ENCODE peak calls at places on chromosomes 5 and 9, in nine cellular contexts. One of them, this sample, is unnamed.

GRCh38 chr5:123951204-123951977 is 439.4 kb downstream of the CSNK1G3 start:
- DNase-seq in tibial nerve: no peak
- DNase-seq in pancreas: no peak
- DNase-seq in AG09309: peak; percentile 88
- DNase-seq in stimulated activated CD8-positive, alpha-beta memory T cell treated with anti-CD3 and anti-CD28 coated beads, Interleukin-15, amount 100 ng/mL, for 24 hours: no peak
- DNase-seq in left ventricle myocardium inferior: no peak
- DNase-seq in stimulated activated CD4-positive, alpha-beta T cell treated with anti-CD3 and anti-CD28 coated beads, Interleukin-15, amount 100 ng/mL, for 48 hours: no peak
- DNase-seq in activated T-cell treated with anti-CD3 and anti-CD28 coated beads, Interleukin-2, amount 50 U/mL, for 4 hours: no peak
- DNase-seq in effector memory CD4-positive, alpha-beta T cell: no peak
- DNase-seq in this sample: peak; percentile 97

GRCh38 chr9:76374702-76375543 is 19.3 kb downstream of the RFK start:
- DNase-seq in tibial nerve: peak; percentile 78
- DNase-seq in pancreas: peak; percentile 82
- DNase-seq in AG09309: no peak
- DNase-seq in stimulated activated CD8-positive, alpha-beta memory T cell treated with anti-CD3 and anti-CD28 coated beads, Interleukin-15, amount 100 ng/mL, for 24 hours: no peak
- DNase-seq in left ventricle myocardium inferior: peak; percentile 69
- DNase-seq in stimulated activated CD4-positive, alpha-beta T cell treated with anti-CD3 and anti-CD28 coated beads, Interleukin-15, amount 100 ng/mL, for 48 hours: no peak
- DNase-seq in activated T-cell treated with anti-CD3 and anti-CD28 coated beads, Interleukin-2, amount 50 U/mL, for 4 hours: no peak
- DNase-seq in effector memory CD4-positive, alpha-beta T cell: no peak
- DNase-seq in this sample: peak; percentile 61

GRCh38 chr5:80935811-80936385 is 24.3 kb upstream of the RASGRF2 start:
- DNase-seq in tibial nerve: no peak
- DNase-seq in pancreas: no peak
- DNase-seq in AG09309: no peak
- DNase-seq in stimulated activated CD8-positive, alpha-beta memory T cell treated with anti-CD3 and anti-CD28 coated beads, Interleukin-15, amount 100 ng/mL, for 24 hours: no peak
- DNase-seq in left ventricle myocardium inferior: no peak
- DNase-seq in stimulated activated CD4-positive, alpha-beta T cell treated with anti-CD3 and anti-CD28 coated beads, Interleukin-15, amount 100 ng/mL, for 48 hours: no peak
- DNase-seq in activated T-cell treated with anti-CD3 and anti-CD28 coated beads, Interleukin-2, amount 50 U/mL, for 4 hours: no peak
- DNase-seq in effector memory CD4-positive, alpha-beta T cell: no peak
- DNase-seq in this sample: no peak

GRCh38 chr5:1508679-1509290 is 15.0 kb downstream of the LPCAT1 start:
- DNase-seq in tibial nerve: no peak
- DNase-seq in pancreas: peak; percentile 56
- DNase-seq in AG09309: no peak
- DNase-seq in stimulated activated CD8-positive, alpha-beta memory T cell treated with anti-CD3 and anti-CD28 coated beads, Interleukin-15, amount 100 ng/mL, for 24 hours: no peak
- DNase-seq in left ventricle myocardium inferior: peak; percentile 10
- DNase-seq in stimulated activated CD4-positive, alpha-beta T cell treated with anti-CD3 and anti-CD28 coated beads, Interleukin-15, amount 100 ng/mL, for 48 hours: no peak
- DNase-seq in activated T-cell treated with anti-CD3 and anti-CD28 coated beads, Interleukin-2, amount 50 U/mL, for 4 hours: no peak
- DNase-seq in effector memory CD4-positive, alpha-beta T cell: no peak
- DNase-seq in this sample: no peak

GRCh38 chr5:32225445-32225844 is 51.3 kb upstream of the GOLPH3 start:
- DNase-seq in tibial nerve: peak; percentile 60
- DNase-seq in pancreas: no peak
- DNase-seq in AG09309: peak; percentile 44
- DNase-seq in stimulated activated CD8-positive, alpha-beta memory T cell treated with anti-CD3 and anti-CD28 coated beads, Interleukin-15, amount 100 ng/mL, for 24 hours: no peak
- DNase-seq in left ventricle myocardium inferior: no peak
- DNase-seq in stimulated activated CD4-positive, alpha-beta T cell treated with anti-CD3 and anti-CD28 coated beads, Interleukin-15, amount 100 ng/mL, for 48 hours: no peak
- DNase-seq in activated T-cell treated with anti-CD3 and anti-CD28 coated beads, Interleukin-2, amount 50 U/mL, for 4 hours: no peak
- DNase-seq in effector memory CD4-positive, alpha-beta T cell: no peak
- DNase-seq in this sample: peak; percentile 57

GRCh38 chr5:32126691-32127090 is 47.4 kb downstream of the GOLPH3 start:
- DNase-seq in tibial nerve: no peak
- DNase-seq in pancreas: no peak
- DNase-seq in AG09309: no peak
- DNase-seq in stimulated activated CD8-positive, alpha-beta memory T cell treated with anti-CD3 and anti-CD28 coated beads, Interleukin-15, amount 100 ng/mL, for 24 hours: no peak
- DNase-seq in left ventricle myocardium inferior: no peak
- DNase-seq in stimulated activated CD4-positive, alpha-beta T cell treated with anti-CD3 and anti-CD28 coated beads, Interleukin-15, amount 100 ng/mL, for 48 hours: no peak
- DNase-seq in activated T-cell treated with anti-CD3 and anti-CD28 coated beads, Interleukin-2, amount 50 U/mL, for 4 hours: no peak
- DNase-seq in effector memory CD4-positive, alpha-beta T cell: no peak
- DNase-seq in this sample: no peak

GRCh38 chr9:126474786-126475485 is 138.8 kb upstream of the LMX1B start:
- DNase-seq in tibial nerve: no peak
- DNase-seq in pancreas: no peak
- DNase-seq in AG09309: peak; percentile 63
- DNase-seq in stimulated activated CD8-positive, alpha-beta memory T cell treated with anti-CD3 and anti-CD28 coated beads, Interleukin-15, amount 100 ng/mL, for 24 hours: no peak
- DNase-seq in left ventricle myocardium inferior: no peak
- DNase-seq in stimulated activated CD4-positive, alpha-beta T cell treated with anti-CD3 and anti-CD28 coated beads, Interleukin-15, amount 100 ng/mL, for 48 hours: no peak
- DNase-seq in activated T-cell treated with anti-CD3 and anti-CD28 coated beads, Interleukin-2, amount 50 U/mL, for 4 hours: no peak
- DNase-seq in effector memory CD4-positive, alpha-beta T cell: no peak
- DNase-seq in this sample: peak; percentile 64

GRCh38 chr5:157682257-157682656 is 10.9 kb downstream of the C5orf52 start:
- DNase-seq in tibial nerve: no peak
- DNase-seq in pancreas: no peak
- DNase-seq in AG09309: no peak
- DNase-seq in stimulated activated CD8-positive, alpha-beta memory T cell treated with anti-CD3 and anti-CD28 coated beads, Interleukin-15, amount 100 ng/mL, for 24 hours: no peak
- DNase-seq in left ventricle myocardium inferior: no peak
- DNase-seq in stimulated activated CD4-positive, alpha-beta T cell treated with anti-CD3 and anti-CD28 coated beads, Interleukin-15, amount 100 ng/mL, for 48 hours: no peak
- DNase-seq in activated T-cell treated with anti-CD3 and anti-CD28 coated beads, Interleukin-2, amount 50 U/mL, for 4 hours: no peak
- DNase-seq in effector memory CD4-positive, alpha-beta T cell: no peak
- DNase-seq in this sample: no peak

GRCh38 chr5:169331292-169331852 is 30.4 kb upstream of the SLIT3 start:
- DNase-seq in tibial nerve: no peak
- DNase-seq in pancreas: no peak
- DNase-seq in AG09309: no peak
- DNase-seq in stimulated activated CD8-positive, alpha-beta memory T cell treated with anti-CD3 and anti-CD28 coated beads, Interleukin-15, amount 100 ng/mL, for 24 hours: no peak
- DNase-seq in left ventricle myocardium inferior: no peak
- DNase-seq in stimulated activated CD4-positive, alpha-beta T cell treated with anti-CD3 and anti-CD28 coated beads, Interleukin-15, amount 100 ng/mL, for 48 hours: no peak
- DNase-seq in activated T-cell treated with anti-CD3 and anti-CD28 coated beads, Interleukin-2, amount 50 U/mL, for 4 hours: no peak
- DNase-seq in effector memory CD4-positive, alpha-beta T cell: no peak
- DNase-seq in this sample: no peak

GRCh38 chr5:54217826-54218503 is 92.4 kb downstream of the ARL15 start:
- DNase-seq in tibial nerve: peak; percentile 79
- DNase-seq in pancreas: no peak
- DNase-seq in AG09309: peak; percentile 57
- DNase-seq in stimulated activated CD8-positive, alpha-beta memory T cell treated with anti-CD3 and anti-CD28 coated beads, Interleukin-15, amount 100 ng/mL, for 24 hours: no peak
- DNase-seq in left ventricle myocardium inferior: no peak
- DNase-seq in stimulated activated CD4-positive, alpha-beta T cell treated with anti-CD3 and anti-CD28 coated beads, Interleukin-15, amount 100 ng/mL, for 48 hours: no peak
- DNase-seq in activated T-cell treated with anti-CD3 and anti-CD28 coated beads, Interleukin-2, amount 50 U/mL, for 4 hours: no peak
- DNase-seq in effector memory CD4-positive, alpha-beta T cell: no peak
- DNase-seq in this sample: peak; percentile 78

GRCh38 chr5:138878437-138879235 is 3.5 kb upstream of the LRRTM2 start:
- DNase-seq in tibial nerve: no peak
- DNase-seq in pancreas: no peak
- DNase-seq in AG09309: no peak
- DNase-seq in stimulated activated CD8-positive, alpha-beta memory T cell treated with anti-CD3 and anti-CD28 coated beads, Interleukin-15, amount 100 ng/mL, for 24 hours: no peak
- DNase-seq in left ventricle myocardium inferior: no peak
- DNase-seq in stimulated activated CD4-positive, alpha-beta T cell treated with anti-CD3 and anti-CD28 coated beads, Interleukin-15, amount 100 ng/mL, for 48 hours: no peak
- DNase-seq in activated T-cell treated with anti-CD3 and anti-CD28 coated beads, Interleukin-2, amount 50 U/mL, for 4 hours: no peak
- DNase-seq in effector memory CD4-positive, alpha-beta T cell: no peak
- DNase-seq in this sample: no peak

GRCh38 chr5:94540856-94541494 is 77.4 kb downstream of the KIAA0825 start:
- DNase-seq in tibial nerve: no peak
- DNase-seq in pancreas: no peak
- DNase-seq in AG09309: no peak
- DNase-seq in stimulated activated CD8-positive, alpha-beta memory T cell treated with anti-CD3 and anti-CD28 coated beads, Interleukin-15, amount 100 ng/mL, for 24 hours: no peak
- DNase-seq in left ventricle myocardium inferior: no peak
- DNase-seq in stimulated activated CD4-positive, alpha-beta T cell treated with anti-CD3 and anti-CD28 coated beads, Interleukin-15, amount 100 ng/mL, for 48 hours: no peak
- DNase-seq in activated T-cell treated with anti-CD3 and anti-CD28 coated beads, Interleukin-2, amount 50 U/mL, for 4 hours: no peak
- DNase-seq in effector memory CD4-positive, alpha-beta T cell: no peak
- DNase-seq in this sample: no peak

GRCh38 chr5:177997319-177997670 is 1.3 kb upstream of the PROP1 start:
- DNase-seq in tibial nerve: no peak
- DNase-seq in pancreas: no peak
- DNase-seq in AG09309: no peak
- DNase-seq in stimulated activated CD8-positive, alpha-beta memory T cell treated with anti-CD3 and anti-CD28 coated beads, Interleukin-15, amount 100 ng/mL, for 24 hours: no peak
- DNase-seq in left ventricle myocardium inferior: no peak
- DNase-seq in stimulated activated CD4-positive, alpha-beta T cell treated with anti-CD3 and anti-CD28 coated beads, Interleukin-15, amount 100 ng/mL, for 48 hours: no peak
- DNase-seq in activated T-cell treated with anti-CD3 and anti-CD28 coated beads, Interleukin-2, amount 50 U/mL, for 4 hours: no peak
- DNase-seq in effector memory CD4-positive, alpha-beta T cell: no peak
- DNase-seq in this sample: no peak

GRCh38 chr9:113579270-113580040 is 115.9 kb downstream of the RGS3 start:
- DNase-seq in tibial nerve: no peak
- DNase-seq in pancreas: peak; percentile 62
- DNase-seq in AG09309: no peak
- DNase-seq in stimulated activated CD8-positive, alpha-beta memory T cell treated with anti-CD3 and anti-CD28 coated beads, Interleukin-15, amount 100 ng/mL, for 24 hours: no peak
- DNase-seq in left ventricle myocardium inferior: peak; percentile 63
- DNase-seq in stimulated activated CD4-positive, alpha-beta T cell treated with anti-CD3 and anti-CD28 coated beads, Interleukin-15, amount 100 ng/mL, for 48 hours: no peak
- DNase-seq in activated T-cell treated with anti-CD3 and anti-CD28 coated beads, Interleukin-2, amount 50 U/mL, for 4 hours: no peak
- DNase-seq in effector memory CD4-positive, alpha-beta T cell: no peak
- DNase-seq in this sample: peak; percentile 94

GRCh38 chr9:126763130-126763764 is 41.6 kb upstream of the ZBTB43 start:
- DNase-seq in tibial nerve: no peak
- DNase-seq in pancreas: no peak
- DNase-seq in AG09309: no peak
- DNase-seq in stimulated activated CD8-positive, alpha-beta memory T cell treated with anti-CD3 and anti-CD28 coated beads, Interleukin-15, amount 100 ng/mL, for 24 hours: no peak
- DNase-seq in left ventricle myocardium inferior: no peak
- DNase-seq in stimulated activated CD4-positive, alpha-beta T cell treated with anti-CD3 and anti-CD28 coated beads, Interleukin-15, amount 100 ng/mL, for 48 hours: no peak
- DNase-seq in activated T-cell treated with anti-CD3 and anti-CD28 coated beads, Interleukin-2, amount 50 U/mL, for 4 hours: no peak
- DNase-seq in effector memory CD4-positive, alpha-beta T cell: no peak
- DNase-seq in this sample: no peak

GRCh38 chr9:88587885-88588628 is 53.1 kb downstream of the NXNL2 start:
- DNase-seq in tibial nerve: no peak
- DNase-seq in pancreas: no peak
- DNase-seq in AG09309: no peak
- DNase-seq in stimulated activated CD8-positive, alpha-beta memory T cell treated with anti-CD3 and anti-CD28 coated beads, Interleukin-15, amount 100 ng/mL, for 24 hours: no peak
- DNase-seq in left ventricle myocardium inferior: no peak
- DNase-seq in stimulated activated CD4-positive, alpha-beta T cell treated with anti-CD3 and anti-CD28 coated beads, Interleukin-15, amount 100 ng/mL, for 48 hours: no peak
- DNase-seq in activated T-cell treated with anti-CD3 and anti-CD28 coated beads, Interleukin-2, amount 50 U/mL, for 4 hours: no peak
- DNase-seq in effector memory CD4-positive, alpha-beta T cell: no peak
- DNase-seq in this sample: no peak

GRCh38 chr5:116740771-116741170 is 166.1 kb upstream of the SEMA6A start:
- DNase-seq in tibial nerve: no peak
- DNase-seq in pancreas: no peak
- DNase-seq in AG09309: no peak
- DNase-seq in stimulated activated CD8-positive, alpha-beta memory T cell treated with anti-CD3 and anti-CD28 coated beads, Interleukin-15, amount 100 ng/mL, for 24 hours: no peak
- DNase-seq in left ventricle myocardium inferior: no peak
- DNase-seq in stimulated activated CD4-positive, alpha-beta T cell treated with anti-CD3 and anti-CD28 coated beads, Interleukin-15, amount 100 ng/mL, for 48 hours: no peak
- DNase-seq in activated T-cell treated with anti-CD3 and anti-CD28 coated beads, Interleukin-2, amount 50 U/mL, for 4 hours: no peak
- DNase-seq in effector memory CD4-positive, alpha-beta T cell: no peak
- DNase-seq in this sample: no peak

GRCh38 chr5:92320446-92320845 is 937.3 kb upstream of the ARRDC3 start:
- DNase-seq in tibial nerve: no peak
- DNase-seq in pancreas: no peak
- DNase-seq in AG09309: no peak
- DNase-seq in stimulated activated CD8-positive, alpha-beta memory T cell treated with anti-CD3 and anti-CD28 coated beads, Interleukin-15, amount 100 ng/mL, for 24 hours: no peak
- DNase-seq in left ventricle myocardium inferior: no peak
- DNase-seq in stimulated activated CD4-positive, alpha-beta T cell treated with anti-CD3 and anti-CD28 coated beads, Interleukin-15, amount 100 ng/mL, for 48 hours: no peak
- DNase-seq in activated T-cell treated with anti-CD3 and anti-CD28 coated beads, Interleukin-2, amount 50 U/mL, for 4 hours: no peak
- DNase-seq in effector memory CD4-positive, alpha-beta T cell: no peak
- DNase-seq in this sample: no peak

GRCh38 chr9:135227641-135228251 is 140.3 kb downstream of the OLFM1 start:
- DNase-seq in tibial nerve: no peak
- DNase-seq in pancreas: peak; percentile 69
- DNase-seq in AG09309: no peak
- DNase-seq in stimulated activated CD8-positive, alpha-beta memory T cell treated with anti-CD3 and anti-CD28 coated beads, Interleukin-15, amount 100 ng/mL, for 24 hours: no peak
- DNase-seq in left ventricle myocardium inferior: peak; percentile 3
- DNase-seq in stimulated activated CD4-positive, alpha-beta T cell treated with anti-CD3 and anti-CD28 coated beads, Interleukin-15, amount 100 ng/mL, for 48 hours: no peak
- DNase-seq in activated T-cell treated with anti-CD3 and anti-CD28 coated beads, Interleukin-2, amount 50 U/mL, for 4 hours: no peak
- DNase-seq in effector memory CD4-positive, alpha-beta T cell: no peak
- DNase-seq in this sample: no peak

GRCh38 chr5:64199425-64199824 is 33.8 kb downstream of the RNF180 start:
- DNase-seq in tibial nerve: no peak
- DNase-seq in pancreas: no peak
- DNase-seq in AG09309: no peak
- DNase-seq in stimulated activated CD8-positive, alpha-beta memory T cell treated with anti-CD3 and anti-CD28 coated beads, Interleukin-15, amount 100 ng/mL, for 24 hours: no peak
- DNase-seq in left ventricle myocardium inferior: no peak
- DNase-seq in stimulated activated CD4-positive, alpha-beta T cell treated with anti-CD3 and anti-CD28 coated beads, Interleukin-15, amount 100 ng/mL, for 48 hours: no peak
- DNase-seq in activated T-cell treated with anti-CD3 and anti-CD28 coated beads, Interleukin-2, amount 50 U/mL, for 4 hours: no peak
- DNase-seq in effector memory CD4-positive, alpha-beta T cell: no peak
- DNase-seq in this sample: no peak

GRCh38 chr9:34611251-34611810 is 566 bp downstream of the RPP25L start:
- DNase-seq in tibial nerve: no peak
- DNase-seq in pancreas: no peak
- DNase-seq in AG09309: no peak
- DNase-seq in stimulated activated CD8-positive, alpha-beta memory T cell treated with anti-CD3 and anti-CD28 coated beads, Interleukin-15, amount 100 ng/mL, for 24 hours: no peak
- DNase-seq in left ventricle myocardium inferior: no peak
- DNase-seq in stimulated activated CD4-positive, alpha-beta T cell treated with anti-CD3 and anti-CD28 coated beads, Interleukin-15, amount 100 ng/mL, for 48 hours: no peak
- DNase-seq in activated T-cell treated with anti-CD3 and anti-CD28 coated beads, Interleukin-2, amount 50 U/mL, for 4 hours: no peak
- DNase-seq in effector memory CD4-positive, alpha-beta T cell: no peak
- DNase-seq in this sample: no peak

GRCh38 chr5:103582364-103582763 is 19.8 kb upstream of the NUDT12 start:
- DNase-seq in tibial nerve: no peak
- DNase-seq in pancreas: no peak
- DNase-seq in AG09309: no peak
- DNase-seq in stimulated activated CD8-positive, alpha-beta memory T cell treated with anti-CD3 and anti-CD28 coated beads, Interleukin-15, amount 100 ng/mL, for 24 hours: no peak
- DNase-seq in left ventricle myocardium inferior: no peak
- DNase-seq in stimulated activated CD4-positive, alpha-beta T cell treated with anti-CD3 and anti-CD28 coated beads, Interleukin-15, amount 100 ng/mL, for 48 hours: no peak
- DNase-seq in activated T-cell treated with anti-CD3 and anti-CD28 coated beads, Interleukin-2, amount 50 U/mL, for 4 hours: no peak
- DNase-seq in effector memory CD4-positive, alpha-beta T cell: no peak
- DNase-seq in this sample: peak; percentile 58

GRCh38 chr9:94903961-94904421 is 177.5 kb downstream of the AOPEP start:
- DNase-seq in tibial nerve: no peak
- DNase-seq in pancreas: no peak
- DNase-seq in AG09309: no peak
- DNase-seq in stimulated activated CD8-positive, alpha-beta memory T cell treated with anti-CD3 and anti-CD28 coated beads, Interleukin-15, amount 100 ng/mL, for 24 hours: no peak
- DNase-seq in left ventricle myocardium inferior: no peak
- DNase-seq in stimulated activated CD4-positive, alpha-beta T cell treated with anti-CD3 and anti-CD28 coated beads, Interleukin-15, amount 100 ng/mL, for 48 hours: no peak
- DNase-seq in activated T-cell treated with anti-CD3 and anti-CD28 coated beads, Interleukin-2, amount 50 U/mL, for 4 hours: no peak
- DNase-seq in effector memory CD4-positive, alpha-beta T cell: no peak
- DNase-seq in this sample: peak; percentile 57

GRCh38 chr5:4212981-4213819 is 617.6 kb downstream of the IRX1 start:
- DNase-seq in tibial nerve: no peak
- DNase-seq in pancreas: no peak
- DNase-seq in AG09309: no peak
- DNase-seq in stimulated activated CD8-positive, alpha-beta memory T cell treated with anti-CD3 and anti-CD28 coated beads, Interleukin-15, amount 100 ng/mL, for 24 hours: no peak
- DNase-seq in left ventricle myocardium inferior: no peak
- DNase-seq in stimulated activated CD4-positive, alpha-beta T cell treated with anti-CD3 and anti-CD28 coated beads, Interleukin-15, amount 100 ng/mL, for 48 hours: no peak
- DNase-seq in activated T-cell treated with anti-CD3 and anti-CD28 coated beads, Interleukin-2, amount 50 U/mL, for 4 hours: no peak
- DNase-seq in effector memory CD4-positive, alpha-beta T cell: no peak
- DNase-seq in this sample: no peak

GRCh38 chr5:155947394-155948062 is 379.4 kb upstream of the SGCD start:
- DNase-seq in tibial nerve: no peak
- DNase-seq in pancreas: no peak
- DNase-seq in AG09309: peak; percentile 71
- DNase-seq in stimulated activated CD8-positive, alpha-beta memory T cell treated with anti-CD3 and anti-CD28 coated beads, Interleukin-15, amount 100 ng/mL, for 24 hours: no peak
- DNase-seq in left ventricle myocardium inferior: no peak
- DNase-seq in stimulated activated CD4-positive, alpha-beta T cell treated with anti-CD3 and anti-CD28 coated beads, Interleukin-15, amount 100 ng/mL, for 48 hours: no peak
- DNase-seq in activated T-cell treated with anti-CD3 and anti-CD28 coated beads, Interleukin-2, amount 50 U/mL, for 4 hours: no peak
- DNase-seq in effector memory CD4-positive, alpha-beta T cell: no peak
- DNase-seq in this sample: no peak

GRCh38 chr5:124059200-124059599 is 547.2 kb downstream of the CSNK1G3 start:
- DNase-seq in tibial nerve: no peak
- DNase-seq in pancreas: no peak
- DNase-seq in AG09309: no peak
- DNase-seq in stimulated activated CD8-positive, alpha-beta memory T cell treated with anti-CD3 and anti-CD28 coated beads, Interleukin-15, amount 100 ng/mL, for 24 hours: no peak
- DNase-seq in left ventricle myocardium inferior: no peak
- DNase-seq in stimulated activated CD4-positive, alpha-beta T cell treated with anti-CD3 and anti-CD28 coated beads, Interleukin-15, amount 100 ng/mL, for 48 hours: no peak
- DNase-seq in activated T-cell treated with anti-CD3 and anti-CD28 coated beads, Interleukin-2, amount 50 U/mL, for 4 hours: no peak
- DNase-seq in effector memory CD4-positive, alpha-beta T cell: no peak
- DNase-seq in this sample: no peak

GRCh38 chr9:81002242-81002641 is 687.1 kb downstream of the TLE1 start:
- DNase-seq in tibial nerve: no peak
- DNase-seq in pancreas: no peak
- DNase-seq in AG09309: no peak
- DNase-seq in stimulated activated CD8-positive, alpha-beta memory T cell treated with anti-CD3 and anti-CD28 coated beads, Interleukin-15, amount 100 ng/mL, for 24 hours: no peak
- DNase-seq in left ventricle myocardium inferior: no peak
- DNase-seq in stimulated activated CD4-positive, alpha-beta T cell treated with anti-CD3 and anti-CD28 coated beads, Interleukin-15, amount 100 ng/mL, for 48 hours: no peak
- DNase-seq in activated T-cell treated with anti-CD3 and anti-CD28 coated beads, Interleukin-2, amount 50 U/mL, for 4 hours: no peak
- DNase-seq in effector memory CD4-positive, alpha-beta T cell: no peak
- DNase-seq in this sample: peak; percentile 69

GRCh38 chr5:78696637-78697036 is 48.1 kb upstream of the LHFPL2 start:
- DNase-seq in tibial nerve: no peak
- DNase-seq in pancreas: no peak
- DNase-seq in AG09309: no peak
- DNase-seq in stimulated activated CD8-positive, alpha-beta memory T cell treated with anti-CD3 and anti-CD28 coated beads, Interleukin-15, amount 100 ng/mL, for 24 hours: no peak
- DNase-seq in left ventricle myocardium inferior: no peak
- DNase-seq in stimulated activated CD4-positive, alpha-beta T cell treated with anti-CD3 and anti-CD28 coated beads, Interleukin-15, amount 100 ng/mL, for 48 hours: no peak
- DNase-seq in activated T-cell treated with anti-CD3 and anti-CD28 coated beads, Interleukin-2, amount 50 U/mL, for 4 hours: no peak
- DNase-seq in effector memory CD4-positive, alpha-beta T cell: no peak
- DNase-seq in this sample: no peak

GRCh38 chr9:136096505-136097001 is 1.5 kb upstream of the NACC2 start:
- DNase-seq in tibial nerve: no peak
- DNase-seq in pancreas: no peak
- DNase-seq in AG09309: no peak
- DNase-seq in stimulated activated CD8-positive, alpha-beta memory T cell treated with anti-CD3 and anti-CD28 coated beads, Interleukin-15, amount 100 ng/mL, for 24 hours: no peak
- DNase-seq in left ventricle myocardium inferior: no peak
- DNase-seq in stimulated activated CD4-positive, alpha-beta T cell treated with anti-CD3 and anti-CD28 coated beads, Interleukin-15, amount 100 ng/mL, for 48 hours: no peak
- DNase-seq in activated T-cell treated with anti-CD3 and anti-CD28 coated beads, Interleukin-2, amount 50 U/mL, for 4 hours: no peak
- DNase-seq in effector memory CD4-positive, alpha-beta T cell: no peak
- DNase-seq in this sample: no peak

GRCh38 chr9:101465330-101465915 is 29.8 kb upstream of the ALDOB start:
- DNase-seq in tibial nerve: peak; percentile 44
- DNase-seq in pancreas: no peak
- DNase-seq in AG09309: peak; percentile 63
- DNase-seq in stimulated activated CD8-positive, alpha-beta memory T cell treated with anti-CD3 and anti-CD28 coated beads, Interleukin-15, amount 100 ng/mL, for 24 hours: no peak
- DNase-seq in left ventricle myocardium inferior: no peak
- DNase-seq in stimulated activated CD4-positive, alpha-beta T cell treated with anti-CD3 and anti-CD28 coated beads, Interleukin-15, amount 100 ng/mL, for 48 hours: no peak
- DNase-seq in activated T-cell treated with anti-CD3 and anti-CD28 coated beads, Interleukin-2, amount 50 U/mL, for 4 hours: no peak
- DNase-seq in effector memory CD4-positive, alpha-beta T cell: no peak
- DNase-seq in this sample: peak; percentile 68

GRCh38 chr5:143168877-143169810 is 234.3 kb downstream of the NR3C1 start:
- DNase-seq in tibial nerve: no peak
- DNase-seq in pancreas: no peak
- DNase-seq in AG09309: no peak
- DNase-seq in stimulated activated CD8-positive, alpha-beta memory T cell treated with anti-CD3 and anti-CD28 coated beads, Interleukin-15, amount 100 ng/mL, for 24 hours: no peak
- DNase-seq in left ventricle myocardium inferior: no peak
- DNase-seq in stimulated activated CD4-positive, alpha-beta T cell treated with anti-CD3 and anti-CD28 coated beads, Interleukin-15, amount 100 ng/mL, for 48 hours: no peak
- DNase-seq in activated T-cell treated with anti-CD3 and anti-CD28 coated beads, Interleukin-2, amount 50 U/mL, for 4 hours: no peak
- DNase-seq in effector memory CD4-positive, alpha-beta T cell: no peak
- DNase-seq in this sample: no peak